ENCODE peak calls at places on chromosomes 12 and 14, in four cellular contexts. Z is astrocyte of the spinal cord, P is lower leg skin, G is HCT116. D is an unnamed sample.
A peak's percentile ranks its signal among the peaks of the same experiment; 100 is the strongest.

GRCh38 chr14:75822522-75823288 is 159.1 kb downstream of the TGFB3 start:
- DNase-seq in Z (peak; percentile 93), P (no peak), G (peak; percentile 67), D (peak; percentile 70)

GRCh38 chr12:109276160-109276559 is 32.9 kb downstream of the FOXN4 start:
- DNase-seq in Z (no peak), P (no peak), G (no peak), D (no peak)

GRCh38 chr12:124819080-124819479 is 44.6 kb downstream of the SCARB1 start:
- DNase-seq in Z (no peak), P (no peak), G (no peak), D (no peak)

GRCh38 chr14:26925876-26926584 is 328.2 kb upstream of the NOVA1 start:
- DNase-seq in Z (peak; percentile 20), P (no peak), G (no peak), D (peak; percentile 75)

GRCh38 chr14:35669782-35670181 is 135.8 kb downstream of the INSM2 start:
- DNase-seq in Z (peak; percentile 59), P (no peak), G (peak; percentile 66), D (peak; percentile 16)

GRCh38 chr12:39764944-39765560 is 145.4 kb upstream of the ABCD2 start:
- DNase-seq in Z (peak; percentile 53), P (no peak), G (peak; percentile 23), D (peak; percentile 75)

GRCh38 chr12:10397311-10397710 is 7.5 kb upstream of the KLRK1 start:
- DNase-seq in Z (no peak), P (no peak), G (no peak), D (no peak)

GRCh38 chr12:100733817-100734593 is 60.6 kb upstream of the ANO4 start:
- DNase-seq in Z (peak; percentile 53), P (no peak), G (peak; percentile 21), D (peak; percentile 65)

GRCh38 chr14:69318901-69319475 is 59.0 kb downstream of the GALNT16 start:
- DNase-seq in Z (no peak), P (no peak), G (no peak), D (no peak)

GRCh38 chr12:96141216-96141944 is 52.8 kb upstream of the ELK3 start:
- DNase-seq in Z (peak; percentile 61), P (no peak), G (no peak), D (peak; percentile 62)

GRCh38 chr14:37480446-37481290 is 114.4 kb downstream of the FOXA1 start:
- DNase-seq in Z (no peak), P (no peak), G (no peak), D (no peak)

GRCh38 chr14:83559721-83560120 is 1970.2 kb upstream of the FLRT2 start:
- DNase-seq in Z (peak; percentile 63), P (no peak), G (no peak), D (peak; percentile 34)

GRCh38 chr12:121958521-121959240 is 40.3 kb downstream of the CFAP251 start:
- DNase-seq in Z (peak; percentile 41), P (no peak), G (no peak), D (peak; percentile 20)

GRCh38 chr14:75204106-75204505 is 27.7 kb upstream of the TMED10 start:
- DNase-seq in Z (peak; percentile 23), P (peak; percentile 61), G (no peak), D (no peak)

GRCh38 chr14:52355016-52355430 is 40.9 kb downstream of the PTGER2 start:
- DNase-seq in Z (peak; percentile 94), P (no peak), G (no peak), D (peak; percentile 96)

GRCh38 chr12:14723763-14724162 is 27.4 kb upstream of the GUCY2C start:
- DNase-seq in Z (peak; percentile 28), P (peak; percentile 17), G (peak; percentile 28), D (peak; percentile 76)

GRCh38 chr14:22561661-22562579 is 27.1 kb downstream of the DAD1 start:
- DNase-seq in Z (peak; percentile 31), P (no peak), G (no peak), D (no peak)

GRCh38 chr14:32329146-32329545 is at the start of gene AKAP6:
- DNase-seq in Z (no peak), P (no peak), G (no peak), D (no peak)

GRCh38 chr12:62581288-62582064 is 114.8 kb downstream of the MON2 start:
- DNase-seq in Z (peak; percentile 72), P (no peak), G (peak; percentile 38), D (peak; percentile 81)

GRCh38 chr14:79328863-79329262 is 882.4 kb downstream of the DIO2 start:
- DNase-seq in Z (peak; percentile 41), P (no peak), G (no peak), D (no peak)

GRCh38 chr14:103828315-103828967 is 18.9 kb downstream of the PPP1R13B start:
- DNase-seq in Z (no peak), P (no peak), G (no peak), D (peak; percentile 66)

GRCh38 chr12:110109037-110109836 is 14.9 kb upstream of the IFT81 start:
- DNase-seq in Z (peak; percentile 99), P (peak; percentile 91), G (no peak), D (peak; percentile 98)

GRCh38 chr12:102009796-102010195 is 52.0 kb downstream of the WASHC3 start:
- DNase-seq in Z (no peak), P (no peak), G (no peak), D (no peak)

GRCh38 chr12:132475304-132476037 is 14.5 kb upstream of the FBRSL1 start:
- DNase-seq in Z (no peak), P (no peak), G (no peak), D (no peak)

GRCh38 chr12:120534703-120535655 is 823 bp downstream of the RNF10 start:
- DNase-seq in Z (peak; percentile 88), P (no peak), G (no peak), D (peak; percentile 70)

GRCh38 chr14:91140672-91141071 is 26.8 kb downstream of the DGLUCY start:
- DNase-seq in Z (peak; percentile 22), P (no peak), G (peak; percentile 41), D (peak; percentile 51)

GRCh38 chr14:101843665-101844064 is 82.2 kb downstream of the PPP2R5C start:
- DNase-seq in Z (no peak), P (no peak), G (no peak), D (no peak)

GRCh38 chr14:34331728-34332623 is 130.1 kb downstream of the SPTSSA start:
- DNase-seq in Z (peak; percentile 71), P (peak; percentile 57), G (peak; percentile 57), D (peak; percentile 66)

GRCh38 chr12:3049176-3049575 is 28.0 kb upstream of the TSPAN9 start:
- DNase-seq in Z (no peak), P (no peak), G (no peak), D (no peak)

GRCh38 chr12:53122961-53123468 is 19.7 kb downstream of the SOAT2 start:
- DNase-seq in Z (no peak), P (no peak), G (no peak), D (peak; percentile 65)

GRCh38 chr12:90938451-90938850 is 16.5 kb downstream of the CCER1 start:
- DNase-seq in Z (peak; percentile 50), P (no peak), G (no peak), D (peak; percentile 75)

GRCh38 chr12:124732275-124733075 is 131.2 kb downstream of the SCARB1 start:
- DNase-seq in Z (no peak), P (no peak), G (no peak), D (peak; percentile 53)

DNA sequence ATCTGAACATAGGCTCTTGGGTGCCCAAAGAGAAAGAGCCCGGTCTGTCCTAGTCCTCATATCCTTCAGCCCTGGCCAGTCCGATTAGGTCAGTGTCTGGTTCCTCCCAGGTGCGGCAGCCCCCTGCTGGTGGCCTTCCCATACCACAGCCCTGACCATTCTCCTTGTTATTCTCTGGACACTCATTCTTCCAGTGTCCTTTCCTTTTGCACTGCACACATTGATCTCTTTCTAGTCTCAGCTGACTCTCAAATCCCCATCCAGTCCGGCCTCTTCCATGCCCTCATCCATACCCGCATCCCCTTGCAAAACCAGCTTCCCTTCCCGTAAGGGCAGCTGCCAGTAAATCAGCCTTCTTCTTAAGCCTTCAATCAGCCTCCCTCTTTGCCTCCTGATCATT is 1316.3 kb downstream of the TMEM121 start:
- DNase-seq in Z (no peak), P (no peak), G (no peak), D (no peak)
- H3K4me3 ChIP-seq in Z (no peak overlapping the region), P (no peak overlapping the region), G (no peak overlapping the region), D (no peak overlapping the region)

DNA sequence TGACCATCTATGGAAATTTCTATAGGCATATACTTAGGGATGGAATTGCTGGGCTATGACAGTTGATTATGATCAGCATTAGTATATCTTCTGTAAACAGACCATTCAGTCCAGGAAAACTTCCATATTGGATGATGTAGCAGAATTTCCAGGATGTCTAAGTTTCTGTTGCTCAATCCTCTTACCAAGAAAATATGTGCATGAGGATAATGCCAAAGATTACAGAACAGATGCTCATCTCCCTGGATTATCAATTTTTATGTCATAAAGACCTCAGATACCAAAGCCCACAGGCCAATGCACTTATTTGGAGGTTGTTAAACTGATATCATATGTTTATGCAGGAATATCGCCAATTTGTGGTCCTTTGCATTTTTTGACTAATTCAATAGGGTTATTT is 354.4 kb upstream of the FLRT2 start:
- DNase-seq in Z (no peak), P (no peak), G (no peak), D (peak; percentile 48)
- TF ChIP-seq CTCF in Z (no peak), P (no peak), G (no peak), D (no peak)

DNA sequence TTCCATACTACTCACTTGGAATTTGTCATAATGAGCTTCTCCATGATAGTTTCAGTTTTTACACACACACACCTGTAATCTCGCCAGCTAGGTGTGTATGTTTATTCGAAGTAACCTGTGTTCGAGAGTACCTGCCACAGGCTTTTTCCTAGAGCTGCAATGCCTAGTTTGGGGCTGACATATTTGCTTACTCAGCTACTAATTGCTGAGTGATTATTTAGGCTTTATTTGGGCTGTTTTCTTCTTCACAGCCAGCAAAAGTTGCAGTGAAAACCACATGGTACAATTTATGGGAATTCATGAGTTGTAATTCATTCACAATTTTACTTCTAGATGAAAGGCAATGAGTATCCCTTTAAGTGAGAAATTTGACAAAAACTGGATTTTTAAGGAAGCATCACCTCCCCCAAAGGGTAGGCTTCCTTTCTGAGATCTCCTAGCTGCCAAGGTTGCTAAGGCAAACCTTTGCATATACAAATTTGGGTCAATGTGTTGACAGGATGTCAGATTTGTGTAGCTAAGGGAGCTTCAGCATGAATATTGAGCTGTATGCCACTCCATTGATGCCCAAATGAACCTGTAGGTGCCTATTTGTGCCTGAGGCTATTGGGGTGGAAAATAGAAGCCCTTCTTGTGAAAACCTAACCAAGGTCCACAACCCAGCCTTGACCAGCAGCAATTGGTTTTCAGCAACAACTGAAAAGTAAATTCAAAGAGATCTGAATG is 108.7 kb upstream of the OTX2 start:
- DNase-seq in Z (no peak), P (no peak), G (no peak), D (no peak)
- H3K4me3 ChIP-seq in Z (no peak overlapping the region), P (no peak overlapping the region), G (no peak overlapping the region), D (no peak overlapping the region)

GRCh38 chr14:100165376-100165775 is 5.9 kb upstream of the DEGS2 start:
- DNase-seq in Z (no peak), P (no peak), G (no peak), D (no peak)
- TF ChIP-seq CTCF in Z (peak; percentile 8), P (no peak), G (no peak), D (no peak)

D was measured in fibroblast of pulmonary artery.